ENCODE peak calls at places on chromosomes 11 and 22, in five cellular contexts. S, I, Q, L and W are unnamed samples.

GRCh38 chr22:28885939-28886338 is 2.6 kb downstream of the ZNRF3 start:
- DNase-seq in Q (no peak), S (no peak), I (no peak), L (peak), W (peak)

GRCh38 chr11:43943931-43944751 is 1.7 kb downstream of the C11orf96 start:
- DNase-seq in L (no peak), Q (no peak), I (no peak), S (no peak), W (no peak)

GRCh38 chr11:124732230-124732629 is 7.5 kb upstream of the NRGN start:
- DNase-seq in L (no peak), I (no peak), Q (no peak), S (no peak), W (no peak)

GRCh38 chr11:7538466-7539454 is 25.0 kb downstream of the PPFIBP2 start:
- DNase-seq in I (no peak), S (no peak), Q (no peak), L (no peak), W (peak)

GRCh38 chr22:45529097-45529496 is 26.4 kb downstream of the FBLN1 start:
- DNase-seq in I (no peak), Q (no peak), S (no peak), L (no peak), W (no peak)

GRCh38 chr11:75938543-75938942 is 123.5 kb downstream of the UVRAG start:
- DNase-seq in I (no peak), L (no peak), S (no peak), Q (no peak), W (no peak)

GRCh38 chr22:47794851-47795250 is 1032.4 kb downstream of the TBC1D22A start:
- DNase-seq in Q (peak), L (no peak), S (no peak), I (no peak), W (no peak)

GRCh38 chr11:96540875-96541274 is 151.1 kb downstream of the JRKL start:
- DNase-seq in I (no peak), L (no peak), Q (no peak), S (no peak), W (no peak)

GRCh38 chr11:82752801-82753200 is 19.1 kb upstream of the FAM181B start:
- DNase-seq in S (no peak), I (no peak), Q (no peak), L (no peak), W (no peak)

GRCh38 chr11:83611616-83612015 is 325.4 kb upstream of the CCDC90B start:
- DNase-seq in I (no peak), S (no peak), L (no peak), Q (no peak), W (no peak)

GRCh38 chr11:62602141-62603071 is 741 bp upstream of the MTA2 start:
- DNase-seq in Q (no peak), L (peak), I (no peak), S (peak), W (peak)

GRCh38 chr22:33357894-33358440 is 299.8 kb upstream of the SYN3 start:
- DNase-seq in Q (no peak), S (no peak), L (no peak), I (no peak), W (peak)

GRCh38 chr11:3092603-3093141 is 35.4 kb upstream of the CARS1 start:
- DNase-seq in Q (peak), L (no peak), S (no peak), I (no peak), W (no peak)

GRCh38 chr11:57379732-57380131 is 1.2 kb downstream of the PRG3 start:
- DNase-seq in Q (no peak), I (peak), L (no peak), S (no peak), W (no peak)

GRCh38 chr11:85845052-85845631 is 10.0 kb upstream of the CCDC83 start:
- DNase-seq in S (no peak), Q (no peak), I (no peak), L (no peak), W (no peak)

GRCh38 chr11:64643927-64644326 is 52.9 kb downstream of the SLC22A12 start:
- DNase-seq in L (no peak), S (no peak), Q (no peak), I (no peak), W (no peak)

GRCh38 chr11:134025086-134025437 is 43.8 kb upstream of the JAM3 start:
- DNase-seq in S (no peak), Q (no peak), L (no peak), I (no peak), W (no peak)

GRCh38 chr11:11882539-11882938 is 40.8 kb downstream of the USP47 start:
- DNase-seq in S (no peak), L (no peak), I (no peak), Q (no peak), W (no peak)

GRCh38 chr11:12938590-12939247 is 70.4 kb upstream of the RASSF10 start:
- DNase-seq in I (no peak), Q (no peak), L (no peak), S (no peak), W (no peak)

GRCh38 chr11:116603783-116604323 is 168.9 kb downstream of the BUD13 start:
- DNase-seq in S (no peak), I (no peak), Q (no peak), L (no peak), W (no peak)

GRCh38 chr11:116073854-116074837 is 569.9 kb upstream of the CADM1 start:
- DNase-seq in Q (no peak), L (no peak), S (no peak), I (peak), W (no peak)

GRCh38 chr22:36252754-36253522 is at the start of gene APOL1:
- DNase-seq in S (no peak), I (no peak), L (peak), Q (peak), W (peak)

GRCh38 chr22:37242395-37242918 is 1.6 kb downstream of the RAC2 start:
- DNase-seq in L (peak), I (no peak), S (peak), Q (no peak), W (no peak)

GRCh38 chr11:86135319-86135714 is 66.4 kb upstream of the PICALM start:
- DNase-seq in S (no peak), Q (no peak), L (no peak), I (no peak), W (no peak)

GRCh38 chr11:61688368-61689163 is 8.4 kb downstream of the DAGLA start:
- DNase-seq in Q (no peak), L (peak), I (no peak), S (peak), W (peak)

GRCh38 chr11:76280882-76281557 is 74.7 kb upstream of the WNT11 start:
- DNase-seq in Q (no peak), L (no peak), S (no peak), I (no peak), W (no peak)

GRCh38 chr22:20873215-20873614 is 14.4 kb downstream of the SNAP29 start:
- DNase-seq in S (no peak), L (no peak), Q (no peak), I (no peak), W (no peak)

GRCh38 chr22:44603774-44604173 is 98.2 kb upstream of the PRR5 start:
- DNase-seq in I (no peak), S (no peak), Q (no peak), L (no peak), W (no peak)

GRCh38 chr22:27193636-27194035 is 536.2 kb downstream of the MIAT start:
- DNase-seq in I (no peak), Q (peak), L (no peak), S (no peak), W (no peak)

GRCh38 chr11:16001899-16002426 is 354.4 kb downstream of the SOX6 start:
- DNase-seq in Q (no peak), I (peak), L (peak), S (no peak), W (peak)

GRCh38 chr11:111602865-111603632 is 800 bp downstream of the SIK2 start:
- DNase-seq in Q (no peak), L (peak), S (peak), I (no peak), W (peak)

GRCh38 chr11:116226731-116227130 is 546.1 kb downstream of the BUD13 start:
- DNase-seq in Q (no peak), I (no peak), L (no peak), S (no peak), W (no peak)

GRCh38 chr11:62611705-62612365 is 740 bp downstream of the EML3 start:
- DNase-seq in S (no peak), I (peak), L (peak), Q (no peak), W (no peak)

GRCh38 chr11:19947521-19948114 is 212.7 kb downstream of the DBX1 start:
- DNase-seq in S (no peak), I (no peak), Q (peak), L (no peak), W (no peak)

GRCh38 chr22:50469377-50470305 is 5.2 kb downstream of the SBF1 start:
- DNase-seq in L (peak), I (peak), Q (no peak), S (peak), W (peak)

GRCh38 chr22:33699176-33699575 is 221.1 kb downstream of the LARGE1 start:
- DNase-seq in S (no peak), I (no peak), L (no peak), Q (no peak), W (no peak)

GRCh38 chr11:559020-559620 is 1.4 kb downstream of the LMNTD2 start:
- DNase-seq in I (no peak), S (no peak), Q (no peak), L (no peak), W (no peak)

GRCh38 chr11:561148-562003 is 606 bp downstream of the RASSF7 start:
- DNase-seq in I (no peak), S (peak), L (peak), Q (no peak), W (no peak)

GRCh38 chr11:559712-560304 is 730 bp downstream of the LMNTD2 start:
- DNase-seq in S (no peak), L (peak), I (no peak), Q (no peak), W (no peak)

GRCh38 chr11:562046-562645 is 1.4 kb downstream of the RASSF7 start:
- DNase-seq in S (no peak), I (no peak), L (no peak), Q (no peak), W (no peak)

DNA sequence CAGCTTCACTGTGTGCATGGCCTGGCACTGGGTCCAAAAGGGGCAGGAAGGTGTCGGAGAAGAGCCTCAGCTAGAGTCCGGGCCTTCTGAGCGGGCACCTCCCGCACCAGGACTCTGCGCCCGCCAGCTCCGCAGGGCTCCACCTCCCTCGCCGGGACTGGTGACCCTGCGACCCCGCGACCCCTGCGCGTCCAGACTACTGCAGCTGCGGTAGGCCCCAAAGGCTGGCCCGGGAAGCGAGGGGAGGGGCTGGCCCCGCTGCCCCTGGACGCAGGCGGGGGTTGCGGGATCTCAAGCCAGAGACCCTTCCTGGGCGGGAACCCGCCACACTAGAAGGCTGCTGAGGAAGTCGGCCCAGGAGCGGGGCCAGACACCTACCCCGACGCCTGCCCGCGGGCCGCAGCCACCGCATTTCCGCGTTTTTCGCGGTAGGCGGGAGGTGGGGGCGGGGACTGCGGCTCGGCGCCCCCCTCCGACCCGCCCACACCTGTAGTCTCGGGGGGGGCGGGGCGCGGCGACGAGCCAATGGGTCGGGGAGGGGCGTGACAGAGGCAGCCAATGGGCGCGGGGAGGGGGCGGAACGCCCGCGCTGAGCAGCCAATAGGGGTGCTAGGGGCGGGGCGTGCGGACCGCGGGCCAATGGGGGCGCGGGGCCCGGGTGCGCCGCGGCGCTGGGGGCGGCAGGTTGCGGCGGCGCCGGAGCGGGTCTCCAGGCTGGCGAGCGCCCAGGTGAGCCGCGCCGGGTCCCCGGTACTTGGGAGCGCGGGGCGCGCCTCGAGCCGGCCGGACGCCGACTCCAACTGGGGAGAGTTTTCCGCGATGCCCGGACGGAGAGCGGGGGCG is at the start of the genes LMNTD2 and RASSF7:
- DNase-seq in I (peak), L (peak), S (peak), Q (no peak), W (peak)
- H3K4me3 ChIP-seq in I (peak), L (peak), S (peak), Q (peak), W (peak)

GRCh38 chr11:18581825-18582224 is 6.7 kb downstream of the UEVLD start:
- DNase-seq in I (no peak), Q (no peak), S (no peak), L (no peak), W (no peak)
- H3K4me3 ChIP-seq in I (no peak), Q (no peak), S (no peak), L (no peak), W (no peak)

GRCh38 chr11:844693-845644 is 2.3 kb downstream of the TSPAN4 start:
- DNase-seq in I (peak), L (peak), Q (peak), S (peak), W (peak)
- H3K4me3 ChIP-seq in I (peak), L (peak), Q (peak), S (peak), W (peak)

GRCh38 chr22:30541979-30542810 is 4.3 kb downstream of the SEC14L6 start:
- DNase-seq in S (peak), L (no peak), Q (no peak), I (no peak), W (no peak)
- H3K4me3 ChIP-seq in S (peak), L (peak), Q (peak), I (peak), W (peak)

GRCh38 chr11:121451178-121451981 is 734 bp upstream of the SORL1 start:
- DNase-seq in L (peak), S (no peak), Q (no peak), I (no peak), W (peak)
- H3K4me3 ChIP-seq in L (peak), S (peak), Q (peak), I (peak), W (peak)

DNA sequence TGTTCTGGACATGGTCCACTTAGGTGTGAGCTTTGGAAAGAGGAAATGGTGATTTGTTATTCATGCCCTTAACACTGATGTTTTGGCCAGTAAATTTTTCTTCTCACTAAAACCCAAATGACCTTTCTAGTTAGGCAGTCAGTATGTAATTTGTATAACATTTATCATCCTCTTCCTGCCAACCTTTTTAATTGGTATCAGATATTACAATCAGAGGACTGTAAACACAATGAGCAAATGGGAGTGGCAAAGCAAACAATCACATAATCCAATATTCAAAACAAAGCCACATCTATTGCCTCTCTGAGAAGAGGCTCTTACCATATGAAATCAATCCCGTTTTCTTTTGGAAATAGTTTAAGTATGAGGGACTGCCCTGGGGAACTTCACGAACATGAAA is 49.1 kb downstream of the BBOX1 start:
- DNase-seq in S (no peak), L (no peak), Q (no peak), I (no peak), W (no peak)
- H3K4me3 ChIP-seq in S (no peak), L (no peak), Q (no peak), I (no peak), W (no peak)

DNA sequence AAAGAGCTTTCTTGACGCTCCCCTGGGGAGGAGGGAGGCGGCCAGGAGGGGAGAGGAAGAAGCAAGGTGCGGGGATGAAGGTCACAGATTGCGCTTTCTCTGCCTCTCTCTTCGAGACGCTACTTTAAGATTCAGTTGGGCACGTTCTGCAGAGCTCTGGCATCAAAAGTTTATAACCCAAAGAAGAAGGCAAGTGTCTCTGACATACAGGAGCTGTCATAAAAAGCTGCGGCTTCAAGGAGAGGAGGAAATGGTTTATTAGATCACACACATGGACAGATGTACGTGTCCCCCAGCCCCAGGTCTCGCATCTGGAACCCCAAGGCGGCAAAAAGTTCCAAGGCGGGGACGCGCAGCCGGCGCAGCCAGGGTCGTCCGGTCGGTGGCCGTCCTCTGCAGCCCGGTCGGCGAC is 589.0 kb downstream of the OPCML start:
- DNase-seq in S (no peak), Q (no peak), L (no peak), I (no peak), W (no peak)
- H3K4me3 ChIP-seq in S (no peak), Q (peak), L (no peak), I (peak), W (peak)